ENCODE peak calls at places on chromosomes 6 and 20, in five cellular contexts. One of them, this sample, is unnamed.

GRCh38 chr6:11702039-11702795 is 76.4 kb downstream of the ADTRP start:
- DNase-seq in NCI-H1694 treated with DMSO at 0.1 percent for 48 hours: no peak
- DNase-seq in NCI-H2081: no peak
- DNase-seq in naive thymus-derived CD8-positive, alpha-beta T cell: no peak
- DNase-seq in endothelial cell of umbilical vein: no peak
- DNase-seq in this sample: no peak

GRCh38 chr6:106254636-106255035 is 70.9 kb downstream of the ATG5 start:
- DNase-seq in NCI-H2081: no peak
- DNase-seq in NCI-H1694 treated with DMSO at 0.1 percent for 48 hours: no peak
- DNase-seq in endothelial cell of umbilical vein: no peak
- DNase-seq in naive thymus-derived CD8-positive, alpha-beta T cell: no peak
- DNase-seq in this sample: no peak

GRCh38 chr6:41071923-41072835 is at the start of gene OARD1:
- DNase-seq in naive thymus-derived CD8-positive, alpha-beta T cell: peak; percentile 100
- DNase-seq in NCI-H2081: peak; percentile 99
- DNase-seq in NCI-H1694 treated with DMSO at 0.1 percent for 48 hours: peak; percentile 99
- DNase-seq in endothelial cell of umbilical vein: no peak
- DNase-seq in this sample: peak; percentile 100

GRCh38 chr6:13466304-13467215 is 20.8 kb downstream of the GFOD1 start:
- DNase-seq in endothelial cell of umbilical vein: no peak
- DNase-seq in naive thymus-derived CD8-positive, alpha-beta T cell: no peak
- DNase-seq in NCI-H2081: no peak
- DNase-seq in NCI-H1694 treated with DMSO at 0.1 percent for 48 hours: peak; percentile 8
- DNase-seq in this sample: no peak

GRCh38 chr20:53660078-53660909 is 66.7 kb upstream of the ZNF217 start:
- DNase-seq in NCI-H2081: no peak
- DNase-seq in endothelial cell of umbilical vein: peak; percentile 22
- DNase-seq in naive thymus-derived CD8-positive, alpha-beta T cell: peak; percentile 36
- DNase-seq in NCI-H1694 treated with DMSO at 0.1 percent for 48 hours: no peak
- DNase-seq in this sample: peak; percentile 20

GRCh38 chr20:37823276-37823980 is 79.5 kb upstream of the VSTM2L start:
- DNase-seq in NCI-H1694 treated with DMSO at 0.1 percent for 48 hours: no peak
- DNase-seq in NCI-H2081: no peak
- DNase-seq in endothelial cell of umbilical vein: no peak
- DNase-seq in naive thymus-derived CD8-positive, alpha-beta T cell: no peak
- DNase-seq in this sample: no peak

GRCh38 chr20:37111926-37112455 is 16.2 kb upstream of the RBL1 start:
- DNase-seq in NCI-H2081: no peak
- DNase-seq in NCI-H1694 treated with DMSO at 0.1 percent for 48 hours: no peak
- DNase-seq in naive thymus-derived CD8-positive, alpha-beta T cell: no peak
- DNase-seq in endothelial cell of umbilical vein: no peak
- DNase-seq in this sample: no peak

GRCh38 chr6:308768-309167 is 16.5 kb downstream of the DUSP22 start:
- DNase-seq in NCI-H1694 treated with DMSO at 0.1 percent for 48 hours: no peak
- DNase-seq in endothelial cell of umbilical vein: no peak
- DNase-seq in NCI-H2081: no peak
- DNase-seq in naive thymus-derived CD8-positive, alpha-beta T cell: no peak
- DNase-seq in this sample: no peak

GRCh38 chr20:34445177-34446065 is 70.8 kb upstream of the DYNLRB1 start:
- DNase-seq in endothelial cell of umbilical vein: no peak
- DNase-seq in NCI-H1694 treated with DMSO at 0.1 percent for 48 hours: no peak
- DNase-seq in NCI-H2081: no peak
- DNase-seq in naive thymus-derived CD8-positive, alpha-beta T cell: no peak
- DNase-seq in this sample: no peak

GRCh38 chr6:5208039-5208438 is 52.7 kb downstream of the LYRM4 start:
- DNase-seq in endothelial cell of umbilical vein: no peak
- DNase-seq in naive thymus-derived CD8-positive, alpha-beta T cell: no peak
- DNase-seq in NCI-H2081: no peak
- DNase-seq in NCI-H1694 treated with DMSO at 0.1 percent for 48 hours: no peak
- DNase-seq in this sample: no peak

GRCh38 chr6:29834564-29835436 is 7.2 kb downstream of the HLA-G start:
- DNase-seq in endothelial cell of umbilical vein: peak; percentile 8
- DNase-seq in NCI-H2081: peak; percentile 16
- DNase-seq in naive thymus-derived CD8-positive, alpha-beta T cell: peak; percentile 66
- DNase-seq in NCI-H1694 treated with DMSO at 0.1 percent for 48 hours: peak; percentile 1
- DNase-seq in this sample: peak; percentile 5

GRCh38 chr6:15439410-15440022 is 193.6 kb downstream of the JARID2 start:
- DNase-seq in NCI-H2081: no peak
- DNase-seq in NCI-H1694 treated with DMSO at 0.1 percent for 48 hours: no peak
- DNase-seq in naive thymus-derived CD8-positive, alpha-beta T cell: no peak
- DNase-seq in endothelial cell of umbilical vein: no peak
- DNase-seq in this sample: no peak

GRCh38 chr20:63846128-63846771 is 15.0 kb upstream of the ABHD16B start:
- DNase-seq in naive thymus-derived CD8-positive, alpha-beta T cell: no peak
- DNase-seq in NCI-H1694 treated with DMSO at 0.1 percent for 48 hours: no peak
- DNase-seq in NCI-H2081: no peak
- DNase-seq in endothelial cell of umbilical vein: no peak
- DNase-seq in this sample: no peak

GRCh38 chr6:156885562-156885961 is 108.4 kb downstream of the ARID1B start:
- DNase-seq in naive thymus-derived CD8-positive, alpha-beta T cell: no peak
- DNase-seq in endothelial cell of umbilical vein: no peak
- DNase-seq in NCI-H2081: no peak
- DNase-seq in NCI-H1694 treated with DMSO at 0.1 percent for 48 hours: no peak
- DNase-seq in this sample: no peak

GRCh38 chr6:30722280-30723112 is 2.3 kb downstream of the TUBB start:
- DNase-seq in NCI-H1694 treated with DMSO at 0.1 percent for 48 hours: peak; percentile 48
- DNase-seq in naive thymus-derived CD8-positive, alpha-beta T cell: peak; percentile 94
- DNase-seq in endothelial cell of umbilical vein: peak; percentile 82
- DNase-seq in NCI-H2081: peak; percentile 73
- DNase-seq in this sample: peak; percentile 58

GRCh38 chr6:121651420-121651819 is 216.0 kb downstream of the GJA1 start:
- DNase-seq in naive thymus-derived CD8-positive, alpha-beta T cell: peak; percentile 37
- DNase-seq in NCI-H2081: no peak
- DNase-seq in endothelial cell of umbilical vein: peak; percentile 96
- DNase-seq in NCI-H1694 treated with DMSO at 0.1 percent for 48 hours: no peak
- DNase-seq in this sample: no peak

GRCh38 chr6:13769034-13769654 is 45.2 kb downstream of the MCUR1 start:
- DNase-seq in naive thymus-derived CD8-positive, alpha-beta T cell: no peak
- DNase-seq in endothelial cell of umbilical vein: no peak
- DNase-seq in NCI-H2081: no peak
- DNase-seq in NCI-H1694 treated with DMSO at 0.1 percent for 48 hours: no peak
- DNase-seq in this sample: no peak

GRCh38 chr6:98825602-98826230 is 8.7 kb upstream of the POU3F2 start:
- DNase-seq in endothelial cell of umbilical vein: no peak
- DNase-seq in naive thymus-derived CD8-positive, alpha-beta T cell: no peak
- DNase-seq in NCI-H2081: no peak
- DNase-seq in NCI-H1694 treated with DMSO at 0.1 percent for 48 hours: no peak
- DNase-seq in this sample: no peak

GRCh38 chr20:56454754-56455153 is 13.7 kb upstream of the RTF2 start:
- DNase-seq in endothelial cell of umbilical vein: no peak
- DNase-seq in NCI-H2081: no peak
- DNase-seq in naive thymus-derived CD8-positive, alpha-beta T cell: no peak
- DNase-seq in NCI-H1694 treated with DMSO at 0.1 percent for 48 hours: no peak
- DNase-seq in this sample: no peak

GRCh38 chr6:2876210-2877056 is 26.7 kb downstream of the SERPINB9 start:
- DNase-seq in naive thymus-derived CD8-positive, alpha-beta T cell: no peak
- DNase-seq in endothelial cell of umbilical vein: peak; percentile 98
- DNase-seq in NCI-H2081: no peak
- DNase-seq in NCI-H1694 treated with DMSO at 0.1 percent for 48 hours: no peak
- DNase-seq in this sample: no peak

GRCh38 chr6:107817784-107818183 is 6.3 kb downstream of the SCML4 start:
- DNase-seq in naive thymus-derived CD8-positive, alpha-beta T cell: no peak
- DNase-seq in NCI-H1694 treated with DMSO at 0.1 percent for 48 hours: no peak
- DNase-seq in NCI-H2081: no peak
- DNase-seq in endothelial cell of umbilical vein: no peak
- DNase-seq in this sample: no peak

GRCh38 chr6:27188885-27189418 is 58.5 kb upstream of the PRSS16 start:
- DNase-seq in endothelial cell of umbilical vein: peak; percentile 83
- DNase-seq in NCI-H1694 treated with DMSO at 0.1 percent for 48 hours: peak; percentile 44
- DNase-seq in NCI-H2081: peak; percentile 67
- DNase-seq in naive thymus-derived CD8-positive, alpha-beta T cell: peak; percentile 71
- DNase-seq in this sample: peak; percentile 31

GRCh38 chr6:98539669-98540207 is 294.6 kb upstream of the POU3F2 start:
- DNase-seq in NCI-H1694 treated with DMSO at 0.1 percent for 48 hours: no peak
- DNase-seq in endothelial cell of umbilical vein: no peak
- DNase-seq in naive thymus-derived CD8-positive, alpha-beta T cell: no peak
- DNase-seq in NCI-H2081: no peak
- DNase-seq in this sample: no peak

GRCh38 chr6:36963451-36964290 is 9.1 kb downstream of the PI16 start:
- DNase-seq in NCI-H2081: no peak
- DNase-seq in naive thymus-derived CD8-positive, alpha-beta T cell: no peak
- DNase-seq in endothelial cell of umbilical vein: no peak
- DNase-seq in NCI-H1694 treated with DMSO at 0.1 percent for 48 hours: no peak
- DNase-seq in this sample: no peak

GRCh38 chr6:16698988-16699868 is 62.0 kb downstream of the ATXN1 start:
- DNase-seq in naive thymus-derived CD8-positive, alpha-beta T cell: peak; percentile 18
- DNase-seq in endothelial cell of umbilical vein: no peak
- DNase-seq in NCI-H1694 treated with DMSO at 0.1 percent for 48 hours: no peak
- DNase-seq in NCI-H2081: no peak
- DNase-seq in this sample: peak; percentile 38

GRCh38 chr6:148463671-148464070 is 121.0 kb downstream of the SASH1 start:
- DNase-seq in endothelial cell of umbilical vein: no peak
- DNase-seq in naive thymus-derived CD8-positive, alpha-beta T cell: no peak
- DNase-seq in NCI-H1694 treated with DMSO at 0.1 percent for 48 hours: no peak
- DNase-seq in NCI-H2081: no peak
- DNase-seq in this sample: no peak

GRCh38 chr6:31122803-31123706 is 2.8 kb upstream of the CDSN start:
- DNase-seq in naive thymus-derived CD8-positive, alpha-beta T cell: no peak
- DNase-seq in NCI-H1694 treated with DMSO at 0.1 percent for 48 hours: no peak
- DNase-seq in endothelial cell of umbilical vein: peak; percentile 91
- DNase-seq in NCI-H2081: no peak
- DNase-seq in this sample: no peak

GRCh38 chr20:43959079-43959919 is 44.6 kb downstream of the TOX2 start:
- DNase-seq in NCI-H2081: no peak
- DNase-seq in endothelial cell of umbilical vein: peak; percentile 52
- DNase-seq in naive thymus-derived CD8-positive, alpha-beta T cell: peak; percentile 59
- DNase-seq in NCI-H1694 treated with DMSO at 0.1 percent for 48 hours: no peak
- DNase-seq in this sample: peak; percentile 34

GRCh38 chr6:155185544-155185943 is 78.3 kb upstream of the CLDN20 start:
- DNase-seq in NCI-H1694 treated with DMSO at 0.1 percent for 48 hours: no peak
- DNase-seq in naive thymus-derived CD8-positive, alpha-beta T cell: no peak
- DNase-seq in NCI-H2081: no peak
- DNase-seq in endothelial cell of umbilical vein: peak; percentile 25
- DNase-seq in this sample: no peak

GRCh38 chr20:50152394-50153152 is 950 bp downstream of the PEDS1 start:
- DNase-seq in NCI-H2081: no peak
- DNase-seq in endothelial cell of umbilical vein: peak; percentile 44
- DNase-seq in naive thymus-derived CD8-positive, alpha-beta T cell: no peak
- DNase-seq in NCI-H1694 treated with DMSO at 0.1 percent for 48 hours: no peak
- DNase-seq in this sample: no peak

GRCh38 chr6:83062225-83062624 is 3.4 kb downstream of the UBE3D start:
- DNase-seq in NCI-H1694 treated with DMSO at 0.1 percent for 48 hours: no peak
- DNase-seq in NCI-H2081: no peak
- DNase-seq in naive thymus-derived CD8-positive, alpha-beta T cell: no peak
- DNase-seq in endothelial cell of umbilical vein: no peak
- DNase-seq in this sample: no peak

GRCh38 chr6:107704377-107705013 is 119.6 kb downstream of the SCML4 start:
- DNase-seq in NCI-H2081: peak; percentile 2
- DNase-seq in endothelial cell of umbilical vein: peak; percentile 58
- DNase-seq in NCI-H1694 treated with DMSO at 0.1 percent for 48 hours: peak; percentile 22
- DNase-seq in naive thymus-derived CD8-positive, alpha-beta T cell: peak; percentile 50
- DNase-seq in this sample: no peak